ENCODE peak calls at places on chromosomes 2 and 18, in eight cellular contexts. T is testis, H is esophagus muscularis mucosa, J is uterus, P is mucosa of descending colon, O is left ventricle myocardium inferior, U is IMR-90, C is GM23248. B is an unnamed sample. For H3K9me3, the result is how much of the 10 kb centered on the place peaks cover.

GRCh38 chr2:86357392-86357963 is 20.1 kb upstream of the REEP1 start:
- DNase-seq in T (no peak), H (peak), J (no peak), P (peak), O (no peak), U (no peak), C (no peak), B (no peak)

GRCh38 chr2:144553379-144553778 is 33.5 kb upstream of the ZEB2 start:
- DNase-seq in T (no peak), H (no peak), J (no peak), P (no peak), O (no peak), U (peak), C (peak), B (no peak)

GRCh38 chr18:68454511-68455228 is 260.2 kb downstream of the TMX3 start:
- DNase-seq in T (no peak), H (no peak), J (no peak), P (no peak), O (no peak), U (peak), C (peak), B (no peak)

GRCh38 chr18:62925031-62925688 is 209.8 kb downstream of the PHLPP1 start:
- DNase-seq in T (no peak), H (no peak), J (no peak), P (no peak), O (no peak), U (peak), C (peak), B (no peak)

GRCh38 chr2:200625958-200626363 is 40.1 kb downstream of the AOX1 start:
- DNase-seq in T (no peak), H (no peak), J (no peak), P (no peak), O (no peak), U (peak), C (peak), B (no peak)

GRCh38 chr2:49248506-49248905 is 94.2 kb upstream of the FSHR start:
- DNase-seq in T (no peak), H (no peak), J (no peak), P (no peak), O (no peak), U (peak), C (peak), B (no peak)

GRCh38 chr2:219947575-219947974 is 320.1 kb downstream of the SLC4A3 start:
- DNase-seq in T (no peak), H (no peak), J (no peak), P (no peak), O (no peak), U (peak), C (peak), B (no peak)

GRCh38 chr2:192090878-192091277 is 103.9 kb downstream of the TMEFF2 start:
- DNase-seq in T (no peak), H (no peak), J (no peak), P (no peak), O (no peak), U (no peak), C (no peak), B (no peak)

GRCh38 chr2:7052404-7052803 is 135.2 kb downstream of the RNF144A start:
- DNase-seq in T (no peak), H (no peak), J (no peak), P (no peak), O (no peak), U (no peak), C (no peak), B (no peak)

GRCh38 chr2:49108851-49109250 is 45.5 kb downstream of the FSHR start:
- DNase-seq in T (no peak), H (no peak), J (no peak), P (no peak), O (no peak), U (no peak), C (no peak), B (no peak)

GRCh38 chr2:232490221-232491138 is 2.8 kb upstream of the ECEL1 start:
- DNase-seq in T (no peak), H (no peak), J (no peak), P (no peak), O (peak), U (no peak), C (no peak), B (no peak)

GRCh38 chr2:182023235-182023634 is 37.6 kb downstream of the PPP1R1C start:
- DNase-seq in T (no peak), H (no peak), J (no peak), P (no peak), O (no peak), U (no peak), C (no peak), B (no peak)

GRCh38 chr2:49286726-49287125 is 132.4 kb upstream of the FSHR start:
- DNase-seq in T (no peak), H (no peak), J (no peak), P (no peak), O (no peak), U (no peak), C (no peak), B (no peak)

GRCh38 chr2:54470241-54470938 is 14.3 kb downstream of the SPTBN1 start:
- DNase-seq in T (no peak), H (no peak), J (no peak), P (no peak), O (no peak), U (peak), C (peak), B (no peak)

GRCh38 chr2:198517961-198518360 is 713.6 kb downstream of the PLCL1 start:
- DNase-seq in T (no peak), H (no peak), J (no peak), P (no peak), O (no peak), U (no peak), C (peak), B (no peak)

GRCh38 chr18:9643549-9643948 is 29.2 kb upstream of the PPP4R1 start:
- DNase-seq in T (no peak), H (no peak), J (no peak), P (no peak), O (no peak), U (peak), C (peak), B (no peak)

GRCh38 chr18:7770903-7771302 is 203.8 kb downstream of the PTPRM start:
- DNase-seq in T (no peak), H (no peak), J (no peak), P (no peak), O (no peak), U (no peak), C (no peak), B (no peak)

GRCh38 chr2:131156452-131157149 is 51.5 kb downstream of the PLEKHB2 start:
- DNase-seq in T (no peak), H (no peak), J (no peak), P (no peak), O (no peak), U (no peak), C (peak), B (no peak)

GRCh38 chr18:78736015-78736690 is 243.5 kb upstream of the SALL3 start:
- DNase-seq in T (no peak), H (no peak), J (peak), P (no peak), O (no peak), U (no peak), C (no peak), B (no peak)

GRCh38 chr2:165293439-165294420 is 54.5 kb downstream of the SCN2A start:
- DNase-seq in T (peak), H (no peak), J (peak), P (peak), O (no peak), U (peak), C (peak), B (peak)

GRCh38 chr2:27977623-27978312 is 87.2 kb downstream of the BABAM2 start:
- DNase-seq in T (no peak), H (no peak), J (no peak), P (no peak), O (no peak), U (peak), C (peak), B (no peak)

GRCh38 chr2:66698879-66699278 is 264.0 kb downstream of the MEIS1 start:
- DNase-seq in T (no peak), H (no peak), J (no peak), P (no peak), O (no peak), U (no peak), C (no peak), B (no peak)

GRCh38 chr2:98917031-98917459 is 19.0 kb downstream of the CRACDL start:
- DNase-seq in T (no peak), H (no peak), J (no peak), P (no peak), O (no peak), U (peak), C (peak), B (no peak)

GRCh38 chr2:65522922-65523321 is 90.5 kb upstream of the SPRED2 start:
- DNase-seq in T (no peak), H (no peak), J (no peak), P (no peak), O (no peak), U (no peak), C (no peak), B (no peak)

GRCh38 chr2:43222472-43223146 is 3.8 kb downstream of the ZFP36L2 start:
- DNase-seq in T (no peak), H (no peak), J (no peak), P (peak), O (no peak), U (peak), C (peak), B (no peak)

GRCh38 chr2:227106845-227107759 is 56.9 kb downstream of the COL4A4 start:
- DNase-seq in T (peak), H (no peak), J (no peak), P (peak), O (no peak), U (peak), C (peak), B (no peak)

GRCh38 chr2:86019121-86019520 is 86.6 kb downstream of the POLR1A start:
- DNase-seq in T (no peak), H (no peak), J (peak), P (no peak), O (no peak), U (no peak), C (no peak), B (no peak)

GRCh38 chr18:70046207-70046606 is 98.5 kb upstream of the CD226 start:
- DNase-seq in T (no peak), H (no peak), J (no peak), P (no peak), O (no peak), U (no peak), C (peak), B (no peak)

GRCh38 chr2:67560818-67561221 is 163.7 kb downstream of the ETAA1 start:
- DNase-seq in T (peak), H (no peak), J (peak), P (no peak), O (no peak), U (peak), C (no peak), B (no peak)

GRCh38 chr18:54717673-54718435 is 110.4 kb upstream of the RAB27B start:
- DNase-seq in T (no peak), H (no peak), J (no peak), P (peak), O (no peak), U (no peak), C (no peak), B (no peak)

GRCh38 chr2:101396352-101396717 is 9.0 kb upstream of the CREG2 start:
- DNase-seq in T (no peak), H (no peak), J (no peak), P (no peak), O (no peak), U (peak), C (peak), B (no peak)

GRCh38 chr2:37171624-37171950 is 14.8 kb upstream of the EIF2AK2 start:
- DNase-seq in T (no peak), H (no peak), J (no peak), P (no peak), O (no peak), U (no peak), C (no peak), B (no peak)

GRCh38 chr2:232809349-232810124 is 33.2 kb upstream of the KCNJ13 start:
- DNase-seq in T (no peak), H (no peak), J (no peak), P (no peak), O (peak), U (no peak), C (no peak), B (no peak)

GRCh38 chr2:156346731-156347130 is 14.2 kb upstream of the NR4A2 start:
- DNase-seq in T (no peak), H (no peak), J (no peak), P (no peak), O (no peak), U (no peak), C (no peak), B (no peak)

GRCh38 chr2:49796221-49796705 is 641.9 kb upstream of the FSHR start:
- DNase-seq in T (no peak), H (no peak), J (no peak), P (no peak), O (no peak), U (no peak), C (no peak), B (no peak)

DNA sequence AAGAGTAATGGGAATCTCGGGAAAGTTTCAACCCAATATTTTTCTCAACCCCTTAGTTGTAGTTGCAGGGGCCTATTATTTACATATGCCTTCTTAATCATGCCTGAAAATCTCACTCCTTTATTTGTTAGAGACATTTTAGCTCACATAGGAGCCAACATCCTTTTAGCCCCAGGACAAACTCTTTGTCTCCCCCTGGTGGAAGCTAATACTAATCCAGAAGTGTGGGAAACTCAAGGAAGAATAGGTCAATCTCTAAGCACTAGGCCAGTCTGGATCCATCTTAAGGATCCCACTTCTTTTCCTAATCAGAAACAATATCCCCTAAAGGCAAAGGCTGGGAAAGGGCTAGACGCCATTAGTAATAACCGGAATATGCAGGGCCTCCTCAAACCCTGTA is 550.9 kb upstream of the PKDCC start:
- DNase-seq in T (no peak), H (no peak), J (no peak), P (no peak), O (no peak), U (no peak), C (no peak), B (no peak)
- H3K9me3 ChIP-seq in T (under half), H (under half), J (under half), P (half or more), O (half or more), U (under half), C (under half), B (under half)

GRCh38 chr18:28514699-28515098 is 337.8 kb upstream of the CDH2 start:
- DNase-seq in T (no peak), H (no peak), J (no peak), P (no peak), O (no peak), U (no peak), C (peak), B (no peak)

GRCh38 chr18:28510210-28510609 is 333.3 kb upstream of the CDH2 start:
- DNase-seq in T (no peak), H (no peak), J (no peak), P (no peak), O (no peak), U (no peak), C (no peak), B (no peak)

GRCh38 chr18:28511421-28511821 is 334.5 kb upstream of the CDH2 start:
- DNase-seq in T (no peak), H (no peak), J (no peak), P (no peak), O (no peak), U (peak), C (peak), B (no peak)

DNA sequence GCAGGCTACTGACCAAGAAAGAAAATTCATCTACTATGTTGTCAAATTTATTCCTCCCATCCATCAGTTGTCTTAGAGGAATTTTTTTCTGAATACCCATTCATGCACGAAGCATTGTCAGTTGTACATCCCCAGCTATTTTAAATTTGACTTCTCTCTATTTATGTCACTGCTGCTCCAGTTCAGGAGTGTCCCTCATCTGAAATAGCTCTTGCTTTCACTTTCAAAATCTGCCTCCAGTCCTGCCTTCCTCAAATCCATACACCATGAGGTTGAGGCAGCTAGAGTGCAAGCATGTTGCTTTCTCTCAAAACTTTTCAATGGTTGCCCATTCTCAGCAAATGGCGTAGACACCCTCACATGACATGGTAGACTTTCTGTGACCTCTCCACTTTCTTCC is 335.4 kb upstream of the CDH2 start:
- DNase-seq in T (no peak), H (no peak), J (no peak), P (no peak), O (no peak), U (no peak), C (peak), B (no peak)
- H3K9me3 ChIP-seq in T (under half), H (under half), J (under half), P (under half), O (under half), U (under half), C (under half), B (under half)

DNA sequence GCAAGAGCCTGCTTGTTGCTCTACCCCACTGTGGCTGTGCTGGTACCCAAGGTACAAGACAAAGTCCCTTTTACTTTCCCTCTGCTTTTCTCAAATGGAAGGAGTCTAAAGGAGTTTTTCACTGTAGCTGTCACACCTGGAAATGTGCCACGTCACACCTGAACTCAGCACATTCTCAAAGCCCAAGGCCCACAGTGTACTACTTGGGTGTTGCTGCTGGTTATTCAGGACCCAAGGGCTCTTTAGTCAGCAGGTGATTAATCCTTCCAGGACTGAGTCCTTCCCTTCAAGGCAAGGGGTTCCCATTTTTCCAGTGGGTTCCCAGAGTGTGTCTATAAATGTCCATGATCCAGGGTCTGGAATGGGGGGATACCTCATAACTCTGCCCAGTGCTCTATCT is 63.2 kb upstream of the STK39 start:
- DNase-seq in T (no peak), H (no peak), J (no peak), P (no peak), O (no peak), U (no peak), C (no peak), B (no peak)
- H3K9me3 ChIP-seq in T (under half), H (under half), J (under half), P (under half), O (under half), U (under half), C (under half), B (under half)

GRCh38 chr2:210199186-210199765 is 26.0 kb downstream of the ACADL start:
- DNase-seq in T (no peak), H (no peak), J (no peak), P (no peak), O (no peak), U (peak), C (peak), B (no peak)

GRCh38 chr2:210207929-210208328 is 17.3 kb downstream of the ACADL start:
- DNase-seq in T (no peak), H (no peak), J (no peak), P (no peak), O (no peak), U (no peak), C (no peak), B (no peak)

GRCh38 chr2:210198326-210198725 is 26.9 kb downstream of the ACADL start:
- DNase-seq in T (no peak), H (no peak), J (no peak), P (no peak), O (no peak), U (peak), C (peak), B (no peak)

GRCh38 chr2:210199854-210200253 is 25.4 kb downstream of the ACADL start:
- DNase-seq in T (no peak), H (no peak), J (no peak), P (no peak), O (no peak), U (no peak), C (no peak), B (no peak)

GRCh38 chr2:210203162-210203561 is 22.1 kb downstream of the ACADL start:
- DNase-seq in T (no peak), H (no peak), J (no peak), P (no peak), O (no peak), U (no peak), C (no peak), B (no peak)
- H3K9me3 ChIP-seq in T (under half), H (under half), J (under half), P (under half), O (under half), U (under half), C (under half), B (under half)

DNA sequence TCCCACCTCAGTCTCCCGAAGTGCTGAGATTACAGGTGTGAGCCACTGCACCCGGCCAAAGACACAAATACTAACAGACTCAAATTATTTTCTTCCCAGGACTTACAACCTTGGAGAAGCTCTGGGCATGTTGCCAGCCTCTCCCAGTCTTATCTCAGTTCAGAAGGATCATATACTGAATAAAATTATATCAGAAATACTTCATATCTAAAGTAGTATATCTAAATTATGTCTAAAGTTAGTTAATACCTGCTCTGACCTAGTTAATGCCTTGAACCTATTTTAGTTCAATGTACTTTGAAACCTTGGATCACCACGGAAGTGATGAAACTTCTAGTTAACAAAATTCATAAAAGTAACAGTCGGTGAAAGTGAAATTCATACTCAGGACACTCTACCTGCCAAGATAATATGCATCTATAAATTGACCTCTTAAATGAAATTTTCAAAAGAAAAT is 34.4 kb upstream of the CYBRD1 start:
- DNase-seq in T (peak), H (no peak), J (no peak), P (peak), O (no peak), U (no peak), C (no peak), B (no peak)
- H3K9me3 ChIP-seq in T (under half), H (under half), J (under half), P (under half), O (under half), U (under half), C (under half), B (under half)

DNA sequence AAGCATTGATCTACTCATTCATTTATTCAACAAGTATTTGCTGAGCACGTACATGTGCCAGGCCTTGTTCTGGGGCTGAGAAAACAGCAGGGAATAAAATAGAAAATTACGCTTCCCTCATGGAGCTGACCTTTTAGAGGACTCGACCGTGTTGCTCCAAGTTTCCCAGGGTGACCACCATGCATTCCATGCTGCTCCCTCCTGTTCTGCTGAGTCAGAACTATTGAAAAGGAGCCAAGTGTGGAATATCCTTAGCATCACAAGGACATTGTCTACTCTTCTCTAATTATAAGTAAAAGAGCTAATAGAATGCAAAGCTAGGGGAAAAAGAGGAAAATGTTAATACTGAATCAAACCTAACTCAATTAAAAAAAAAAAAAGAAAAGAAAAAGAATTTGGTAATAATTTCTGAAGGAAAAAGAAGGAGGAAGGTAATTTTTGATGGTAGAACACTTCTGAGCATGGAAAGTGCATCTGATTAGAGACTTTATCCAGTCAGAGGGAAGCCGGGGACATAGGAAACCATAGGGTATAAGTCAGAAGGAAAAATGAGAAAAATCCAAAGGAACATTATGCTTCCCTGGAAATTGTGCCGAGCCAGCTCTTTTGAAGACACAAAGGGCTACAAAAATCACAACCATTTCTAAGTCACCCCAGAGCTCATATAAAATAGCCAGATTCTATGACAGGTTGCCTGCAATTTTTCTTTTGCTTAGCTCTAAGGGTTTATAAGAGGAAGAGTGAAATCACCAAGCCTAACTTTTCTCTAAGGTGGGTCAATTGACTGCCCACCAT is 339.4 kb downstream of the RND3 start:
- DNase-seq in T (no peak), H (no peak), J (no peak), P (no peak), O (no peak), U (no peak), C (no peak), B (no peak)
- H3K9me3 ChIP-seq in T (under half), H (under half), J (under half), P (under half), O (under half), U (under half), C (under half), B (under half)